ENCODE peak calls at places on chromosomes 6 and 20, in five cellular contexts. One of them, this sample, is unnamed.

GRCh38 chr6:21665101-21665435 is 71.5 kb downstream of the SOX4 start:
- DNase-seq in cardiac fibroblast: no peak
- DNase-seq in psoas muscle: no peak
- DNase-seq in T-helper 1 cell: no peak
- DNase-seq in adrenal gland: no peak
- DNase-seq in this sample: no peak

GRCh38 chr20:51966296-51966971 is 164.1 kb upstream of the SALL4 start:
- DNase-seq in cardiac fibroblast: peak
- DNase-seq in psoas muscle: no peak
- DNase-seq in T-helper 1 cell: no peak
- DNase-seq in adrenal gland: peak
- DNase-seq in this sample: peak

GRCh38 chr6:158910484-158911075 is 89.4 kb downstream of the RSPH3 start:
- DNase-seq in cardiac fibroblast: no peak
- DNase-seq in psoas muscle: no peak
- DNase-seq in T-helper 1 cell: no peak
- DNase-seq in adrenal gland: no peak
- DNase-seq in this sample: peak

GRCh38 chr20:13412806-13413445 is 191.9 kb downstream of the ISM1 start:
- DNase-seq in cardiac fibroblast: no peak
- DNase-seq in psoas muscle: no peak
- DNase-seq in T-helper 1 cell: no peak
- DNase-seq in adrenal gland: no peak
- DNase-seq in this sample: no peak

GRCh38 chr6:53986165-53986720 is 125.0 kb upstream of the MLIP start:
- DNase-seq in cardiac fibroblast: peak
- DNase-seq in psoas muscle: peak
- DNase-seq in T-helper 1 cell: no peak
- DNase-seq in adrenal gland: peak
- DNase-seq in this sample: no peak

GRCh38 chr20:57526067-57526884 is 1.3 kb upstream of the CTCFL start:
- DNase-seq in cardiac fibroblast: no peak
- DNase-seq in psoas muscle: no peak
- DNase-seq in T-helper 1 cell: no peak
- DNase-seq in adrenal gland: no peak
- DNase-seq in this sample: no peak

GRCh38 chr20:62707281-62707941 is 1.2 kb upstream of the NTSR1 start:
- DNase-seq in cardiac fibroblast: no peak
- DNase-seq in psoas muscle: no peak
- DNase-seq in T-helper 1 cell: no peak
- DNase-seq in adrenal gland: no peak
- DNase-seq in this sample: no peak

GRCh38 chr20:7627734-7628663 is 312.3 kb downstream of the HAO1 start:
- DNase-seq in cardiac fibroblast: peak
- DNase-seq in psoas muscle: no peak
- DNase-seq in T-helper 1 cell: no peak
- DNase-seq in adrenal gland: no peak
- DNase-seq in this sample: no peak

GRCh38 chr20:31720486-31721407 is 1.9 kb downstream of the BCL2L1 start:
- DNase-seq in cardiac fibroblast: no peak
- DNase-seq in psoas muscle: no peak
- DNase-seq in T-helper 1 cell: peak
- DNase-seq in adrenal gland: no peak
- DNase-seq in this sample: no peak

GRCh38 chr6:34274129-34274528 is 25.3 kb upstream of the SMIM29 start:
- DNase-seq in cardiac fibroblast: no peak
- DNase-seq in psoas muscle: no peak
- DNase-seq in T-helper 1 cell: no peak
- DNase-seq in adrenal gland: no peak
- DNase-seq in this sample: no peak

GRCh38 chr6:4567141-4567540 is 209.1 kb upstream of the CDYL start:
- DNase-seq in cardiac fibroblast: peak
- DNase-seq in psoas muscle: no peak
- DNase-seq in T-helper 1 cell: no peak
- DNase-seq in adrenal gland: no peak
- DNase-seq in this sample: no peak

GRCh38 chr6:10272591-10272990 is 142.3 kb downstream of the TFAP2A start:
- DNase-seq in cardiac fibroblast: no peak
- DNase-seq in psoas muscle: no peak
- DNase-seq in T-helper 1 cell: no peak
- DNase-seq in adrenal gland: no peak
- DNase-seq in this sample: no peak

GRCh38 chr6:37175332-37176267 is 5.6 kb downstream of the PIM1 start:
- DNase-seq in cardiac fibroblast: peak
- DNase-seq in psoas muscle: no peak
- DNase-seq in T-helper 1 cell: peak
- DNase-seq in adrenal gland: no peak
- DNase-seq in this sample: no peak

GRCh38 chr20:32674362-32674789 is 635 bp upstream of the C20orf203 start:
- DNase-seq in cardiac fibroblast: peak
- DNase-seq in psoas muscle: no peak
- DNase-seq in T-helper 1 cell: peak
- DNase-seq in adrenal gland: no peak
- DNase-seq in this sample: peak

GRCh38 chr6:113969888-113970807 is 800 bp downstream of the HDAC2 start:
- DNase-seq in cardiac fibroblast: peak
- DNase-seq in psoas muscle: peak
- DNase-seq in T-helper 1 cell: peak
- DNase-seq in adrenal gland: peak
- DNase-seq in this sample: peak

GRCh38 chr6:31858707-31859106 is 3.9 kb downstream of the NEU1 start:
- DNase-seq in cardiac fibroblast: no peak
- DNase-seq in psoas muscle: no peak
- DNase-seq in T-helper 1 cell: no peak
- DNase-seq in adrenal gland: no peak
- DNase-seq in this sample: no peak

GRCh38 chr20:62576815-62577214 is 65.5 kb upstream of the SLCO4A1 start:
- DNase-seq in cardiac fibroblast: peak
- DNase-seq in psoas muscle: no peak
- DNase-seq in T-helper 1 cell: no peak
- DNase-seq in adrenal gland: no peak
- DNase-seq in this sample: no peak

GRCh38 chr20:33674294-33675126 is at the start of gene NECAB3:
- DNase-seq in cardiac fibroblast: peak
- DNase-seq in psoas muscle: peak
- DNase-seq in T-helper 1 cell: peak
- DNase-seq in adrenal gland: peak
- DNase-seq in this sample: peak

GRCh38 chr20:15316556-15316955 is 979.1 kb upstream of the FLRT3 start:
- DNase-seq in cardiac fibroblast: no peak
- DNase-seq in psoas muscle: no peak
- DNase-seq in T-helper 1 cell: no peak
- DNase-seq in adrenal gland: no peak
- DNase-seq in this sample: no peak

GRCh38 chr20:44901972-44902371 is 7.9 kb upstream of the PABPC1L start:
- DNase-seq in cardiac fibroblast: no peak
- DNase-seq in psoas muscle: no peak
- DNase-seq in T-helper 1 cell: no peak
- DNase-seq in adrenal gland: no peak
- DNase-seq in this sample: no peak

GRCh38 chr20:25859649-25860530 is 163.2 kb upstream of the ZNF337 start:
- DNase-seq in cardiac fibroblast: peak
- DNase-seq in psoas muscle: peak
- DNase-seq in T-helper 1 cell: peak
- DNase-seq in adrenal gland: peak
- DNase-seq in this sample: peak

GRCh38 chr6:68941345-68941744 is 306.3 kb downstream of the ADGRB3 start:
- DNase-seq in cardiac fibroblast: no peak
- DNase-seq in psoas muscle: no peak
- DNase-seq in T-helper 1 cell: no peak
- DNase-seq in adrenal gland: no peak
- DNase-seq in this sample: no peak

GRCh38 chr6:130713144-130713543 is 114.1 kb upstream of the SMLR1 start:
- DNase-seq in cardiac fibroblast: no peak
- DNase-seq in psoas muscle: no peak
- DNase-seq in T-helper 1 cell: no peak
- DNase-seq in adrenal gland: no peak
- DNase-seq in this sample: no peak

GRCh38 chr6:90079555-90080490 is 185.6 kb downstream of the GJA10 start:
- DNase-seq in cardiac fibroblast: no peak
- DNase-seq in psoas muscle: no peak
- DNase-seq in T-helper 1 cell: no peak
- DNase-seq in adrenal gland: no peak
- DNase-seq in this sample: no peak

GRCh38 chr6:148565931-148566663 is 180.7 kb upstream of the UST start:
- DNase-seq in cardiac fibroblast: peak
- DNase-seq in psoas muscle: peak
- DNase-seq in T-helper 1 cell: no peak
- DNase-seq in adrenal gland: peak
- DNase-seq in this sample: no peak

GRCh38 chr6:55895972-55896371 is 20.6 kb upstream of the BMP5 start:
- DNase-seq in cardiac fibroblast: no peak
- DNase-seq in psoas muscle: no peak
- DNase-seq in T-helper 1 cell: no peak
- DNase-seq in adrenal gland: no peak
- DNase-seq in this sample: no peak

GRCh38 chr6:44006123-44006871 is 121.0 kb downstream of the MRPL14 start:
- DNase-seq in cardiac fibroblast: no peak
- DNase-seq in psoas muscle: no peak
- DNase-seq in T-helper 1 cell: no peak
- DNase-seq in adrenal gland: no peak
- DNase-seq in this sample: no peak

GRCh38 chr20:19757487-19757972 is 528 bp upstream of the RIN2 start:
- DNase-seq in cardiac fibroblast: peak
- DNase-seq in psoas muscle: peak
- DNase-seq in T-helper 1 cell: no peak
- DNase-seq in adrenal gland: peak
- DNase-seq in this sample: peak

GRCh38 chr6:44373051-44373450 is 14.5 kb upstream of the CDC5L start:
- DNase-seq in cardiac fibroblast: no peak
- DNase-seq in psoas muscle: no peak
- DNase-seq in T-helper 1 cell: no peak
- DNase-seq in adrenal gland: no peak
- DNase-seq in this sample: no peak

GRCh38 chr6:20377623-20378265 is 23.9 kb upstream of the E2F3 start:
- DNase-seq in cardiac fibroblast: peak
- DNase-seq in psoas muscle: no peak
- DNase-seq in T-helper 1 cell: peak
- DNase-seq in adrenal gland: no peak
- DNase-seq in this sample: no peak

GRCh38 chr20:57958050-57958420 is 248.2 kb upstream of the PMEPA1 start:
- DNase-seq in cardiac fibroblast: no peak
- DNase-seq in psoas muscle: no peak
- DNase-seq in T-helper 1 cell: no peak
- DNase-seq in adrenal gland: no peak
- DNase-seq in this sample: no peak

GRCh38 chr6:4580361-4580760 is 195.8 kb upstream of the CDYL start:
- DNase-seq in cardiac fibroblast: no peak
- DNase-seq in psoas muscle: no peak
- DNase-seq in T-helper 1 cell: no peak
- DNase-seq in adrenal gland: no peak
- DNase-seq in this sample: no peak